ENCODE peak calls at places on chromosome 16, in six cellular contexts. E is endothelial cell, G is foreskin fibroblast, I is body of pancreas, F is A549, X is astrocyte of the spinal cord. U is an unnamed sample.

GRCh38 chr16:86862596-86862995 is 284.2 kb downstream of the FOXL1 start:
- DNase-seq in I (peak), E (no peak), X (peak), F (no peak), G (no peak), U (no peak)

GRCh38 chr16:84180519-84181140 is 6.2 kb downstream of the TAF1C start:
- DNase-seq in X (no peak), E (no peak), F (no peak), I (no peak), G (no peak), U (no peak)

GRCh38 chr16:72501739-72502653 is 330.0 kb upstream of the PMFBP1 start:
- DNase-seq in G (peak), E (peak), X (peak), F (peak), I (peak), U (peak)

GRCh38 chr16:75550211-75550662 is 5.8 kb downstream of the TMEM231 start:
- DNase-seq in F (peak), I (no peak), G (peak), X (peak), E (peak), U (no peak)

GRCh38 chr16:58426095-58426494 is 33.8 kb downstream of the GINS3 start:
- DNase-seq in E (no peak), F (no peak), G (no peak), I (no peak), X (no peak), U (no peak)

GRCh38 chr16:3951861-3952332 is 71.4 kb upstream of the CREBBP start:
- DNase-seq in I (no peak), G (peak), X (peak), F (no peak), E (no peak), U (no peak)

GRCh38 chr16:31386157-31386984 is 6.8 kb upstream of the ITGAD start:
- DNase-seq in X (no peak), G (peak), E (no peak), I (peak), F (peak), U (no peak)

GRCh38 chr16:67241008-67241900 is 6.0 kb downstream of the FHOD1 start:
- DNase-seq in I (peak), X (peak), E (no peak), F (peak), G (peak), U (no peak)

GRCh38 chr16:12971216-12971615 is 69.8 kb downstream of the SHISA9 start:
- DNase-seq in X (peak), I (peak), G (peak), F (peak), E (no peak), U (peak)

GRCh38 chr16:66366433-66367299 is at the start of gene CDH5:
- DNase-seq in X (peak), I (peak), F (no peak), G (no peak), E (peak), U (peak)

GRCh38 chr16:65731840-65732239 is 610.0 kb upstream of the CDH11 start:
- DNase-seq in G (no peak), E (no peak), X (no peak), I (no peak), F (no peak), U (no peak)

GRCh38 chr16:81004646-81005353 is 1.9 kb downstream of the CMC2 start:
- DNase-seq in F (peak), G (peak), E (peak), I (no peak), X (peak), U (no peak)

GRCh38 chr16:22141746-22142145 is 20.6 kb upstream of the SDR42E2 start:
- DNase-seq in I (no peak), F (peak), G (peak), X (no peak), E (peak), U (peak)

GRCh38 chr16:83348991-83349390 is 458.8 kb upstream of the HSBP1 start:
- DNase-seq in E (no peak), G (no peak), I (no peak), F (no peak), X (peak), U (no peak)

GRCh38 chr16:80924372-80924978 is 82.2 kb downstream of the CMC2 start:
- DNase-seq in F (peak), I (peak), X (peak), G (peak), E (peak), U (peak)

GRCh38 chr16:66928702-66929388 is 3.5 kb upstream of the RRAD start:
- DNase-seq in I (no peak), G (peak), E (no peak), X (peak), F (peak), U (no peak)

GRCh38 chr16:57866529-57866918 is 64.2 kb upstream of the KIFC3 start:
- DNase-seq in X (no peak), G (no peak), E (no peak), I (no peak), F (no peak), U (no peak)

GRCh38 chr16:90026135-90026534 is 6.9 kb upstream of the DBNDD1 start:
- DNase-seq in I (no peak), G (no peak), E (no peak), F (no peak), X (no peak), U (no peak)

GRCh38 chr16:2584742-2585650 is 47.2 kb downstream of the PDPK1 start:
- DNase-seq in F (no peak), G (peak), X (peak), E (no peak), I (peak), U (no peak)

GRCh38 chr16:1542533-1542932 is 9.1 kb downstream of the TMEM204 start:
- DNase-seq in X (no peak), E (no peak), I (no peak), F (no peak), G (no peak), U (no peak)

GRCh38 chr16:89110641-89111040 is 17.0 kb downstream of the ACSF3 start:
- DNase-seq in G (no peak), X (no peak), E (no peak), F (no peak), I (no peak), U (peak)

GRCh38 chr16:15996432-15997109 is 47.2 kb downstream of the ABCC1 start:
- DNase-seq in X (peak), G (peak), E (no peak), I (peak), F (peak), U (peak)

GRCh38 chr16:48194828-48195566 is 39.2 kb upstream of the ABCC12 start:
- DNase-seq in F (peak), X (peak), I (peak), G (peak), E (no peak), U (no peak)

GRCh38 chr16:82059161-82059982 is 24.3 kb downstream of the HSD17B2 start:
- DNase-seq in E (no peak), G (no peak), I (no peak), X (no peak), F (no peak), U (no peak)

GRCh38 chr16:23687034-23687808 is 8.5 kb downstream of the PLK1 start:
- DNase-seq in E (no peak), F (no peak), X (no peak), I (no peak), G (no peak), U (no peak)

GRCh38 chr16:1906846-1907165 is 11.4 kb downstream of the HS3ST6 start:
- DNase-seq in G (peak), F (no peak), E (no peak), I (no peak), X (no peak), U (no peak)

GRCh38 chr16:68985268-68985667 is 120.2 kb upstream of the HAS3 start:
- DNase-seq in G (peak), F (no peak), X (no peak), I (no peak), E (no peak), U (no peak)

GRCh38 chr16:55949518-55949917 is 74.3 kb upstream of the CES5A start:
- DNase-seq in F (peak), I (no peak), X (no peak), G (no peak), E (no peak), U (no peak)

GRCh38 chr16:89357460-89357859 is 132.9 kb downstream of the ANKRD11 start:
- DNase-seq in E (no peak), F (no peak), I (no peak), G (no peak), X (no peak), U (peak)

GRCh38 chr16:89921699-89922476 is 1.3 kb upstream of the TUBB3 start:
- DNase-seq in G (peak), X (peak), F (peak), E (peak), I (peak), U (peak)

GRCh38 chr16:67169642-67170167 is 633 bp upstream of the NOL3 start:
- DNase-seq in I (no peak), E (peak), G (peak), X (no peak), F (peak), U (peak)

GRCh38 chr16:67942200-67942509 is 1.8 kb downstream of the LCAT start:
- DNase-seq in I (no peak), G (peak), E (peak), F (peak), X (peak), U (peak)

GRCh38 chr16:8590161-8590688 is at the start of gene TMEM114:
- DNase-seq in I (no peak), E (no peak), G (no peak), X (no peak), F (no peak), U (peak)

GRCh38 chr16:15958703-15959348 is 9.4 kb downstream of the ABCC1 start:
- DNase-seq in X (no peak), I (no peak), F (no peak), G (no peak), E (no peak), U (no peak)

DNA sequence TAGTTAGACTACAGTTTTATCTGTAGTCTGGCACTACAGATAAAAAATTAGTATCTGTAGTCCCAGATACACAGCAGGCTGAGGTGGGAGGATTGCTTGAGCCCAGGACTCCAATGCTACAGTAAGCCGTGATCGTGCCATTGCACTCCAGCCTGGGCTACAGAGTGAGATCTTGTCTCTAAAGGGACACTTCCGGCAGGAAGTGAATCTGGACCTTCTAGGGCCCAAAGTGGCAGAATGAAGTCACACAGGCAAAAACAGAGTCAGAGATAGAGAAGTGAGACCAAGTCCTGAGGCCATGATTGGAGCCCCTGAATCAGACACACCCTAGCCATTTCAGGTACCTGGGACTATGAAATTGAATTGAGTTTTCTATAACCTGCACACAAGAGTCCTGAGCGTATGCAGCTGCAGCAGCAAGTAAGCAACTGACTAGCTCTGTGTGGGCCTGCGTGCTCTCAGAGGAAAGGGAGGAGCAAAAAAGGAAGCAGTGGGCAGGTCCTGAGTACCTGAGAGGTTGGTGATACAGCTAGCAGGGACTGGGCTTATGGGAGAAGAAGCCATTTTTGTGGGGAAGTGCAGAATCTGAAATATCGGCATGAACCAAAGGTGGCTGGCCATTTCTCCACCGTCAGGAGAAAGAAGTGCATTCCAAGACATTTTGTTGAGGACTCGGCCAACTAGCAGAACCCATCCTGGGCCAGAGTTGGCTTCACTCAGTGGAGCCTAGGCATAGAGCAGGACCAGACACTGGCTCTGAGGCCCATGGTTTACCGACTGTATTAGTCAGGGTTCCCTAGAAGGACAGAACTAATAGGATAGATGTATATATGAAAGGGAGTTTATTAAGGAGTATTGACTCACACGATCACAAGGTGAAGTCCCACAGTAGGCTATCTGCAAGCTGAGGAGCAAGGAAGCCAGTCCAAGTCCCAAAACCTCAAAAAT is 27.2 kb upstream of the BRD7 start:
- DNase-seq in F (no peak), I (no peak), G (no peak), E (no peak), X (no peak), U (no peak)
- TF ChIP-seq CTCF in F (no peak), I (no peak), G (no peak), E (no peak), X (no peak), U (no peak)

GRCh38 chr16:88063201-88063773 is 112.1 kb downstream of the BANP start:
- DNase-seq in X (peak), F (no peak), I (no peak), E (no peak), G (peak), U (no peak)
- TF ChIP-seq CTCF in X (peak), F (no peak), I (no peak), E (no peak), G (peak), U (no peak)

GRCh38 chr16:85182774-85183173 is 70.5 kb upstream of the CIBAR2 start:
- DNase-seq in G (no peak), X (no peak), I (no peak), F (no peak), E (no peak), U (no peak)
- TF ChIP-seq CTCF in G (no peak), X (no peak), I (no peak), F (no peak), E (no peak), U (no peak)

DNA sequence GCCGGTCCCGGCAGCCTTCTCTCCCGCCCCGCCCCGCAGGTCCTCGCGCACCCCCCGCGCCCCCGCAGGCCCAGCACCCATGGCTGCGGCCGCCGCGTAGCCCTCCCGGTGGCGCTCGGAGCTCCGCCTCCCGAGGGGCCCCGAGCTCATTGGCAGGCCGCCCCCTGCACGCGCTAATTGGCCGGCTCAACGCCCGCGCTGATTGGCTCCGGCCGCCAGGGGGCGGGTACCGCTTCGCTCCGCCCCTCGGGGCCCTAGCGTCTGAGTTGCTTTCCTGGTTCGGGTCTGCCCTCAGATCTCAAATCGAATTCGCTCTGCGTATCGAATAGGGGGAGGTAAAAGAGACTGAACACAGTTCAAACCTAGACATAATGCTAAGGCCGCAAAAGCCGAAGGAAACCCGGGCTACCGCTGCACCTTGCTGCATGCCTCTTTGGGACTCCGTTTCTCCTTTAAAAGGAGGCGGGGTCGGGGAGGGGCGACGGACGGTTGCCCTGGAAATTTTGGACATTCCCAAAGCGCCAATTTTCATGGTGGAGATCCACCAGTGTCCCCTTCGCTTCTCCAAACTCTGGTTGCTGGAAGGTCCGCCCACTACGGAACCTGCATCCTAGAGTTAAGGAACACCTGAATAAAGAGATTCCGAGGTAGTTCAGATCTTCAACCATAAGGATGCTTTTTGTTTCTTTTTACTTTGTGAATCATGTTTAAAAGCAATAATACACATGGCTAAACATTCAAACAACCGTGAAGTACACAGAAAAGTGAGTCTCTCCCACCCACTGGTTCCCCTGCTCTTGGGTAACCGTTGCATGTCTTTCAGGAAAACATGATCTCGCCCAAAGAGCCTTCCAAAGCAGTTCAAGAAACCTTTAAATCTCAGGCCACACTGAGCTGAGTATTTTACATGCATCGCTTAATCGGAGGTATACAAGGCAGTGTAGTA is at the start of gene DEXI:
- DNase-seq in I (peak), F (peak), G (peak), E (peak), X (peak), U (peak)
- TF ChIP-seq CTCF in I (peak), F (no peak), G (no peak), E (peak), X (no peak), U (peak)

GRCh38 chr16:64088838-64089237 is 1033.0 kb downstream of the CDH11 start:
- DNase-seq in G (no peak), X (no peak), I (no peak), F (no peak), E (no peak), U (no peak)

GRCh38 chr16:64085291-64085690 is 1036.6 kb downstream of the CDH11 start:
- DNase-seq in I (no peak), E (no peak), X (no peak), F (no peak), G (no peak), U (no peak)

GRCh38 chr16:64092284-64092683 is 1029.6 kb downstream of the CDH11 start:
- DNase-seq in F (peak), X (peak), G (peak), I (no peak), E (no peak), U (no peak)

GRCh38 chr16:64090327-64090726 is 1031.5 kb downstream of the CDH11 start:
- DNase-seq in X (no peak), I (no peak), G (no peak), F (no peak), E (no peak), U (no peak)

DNA sequence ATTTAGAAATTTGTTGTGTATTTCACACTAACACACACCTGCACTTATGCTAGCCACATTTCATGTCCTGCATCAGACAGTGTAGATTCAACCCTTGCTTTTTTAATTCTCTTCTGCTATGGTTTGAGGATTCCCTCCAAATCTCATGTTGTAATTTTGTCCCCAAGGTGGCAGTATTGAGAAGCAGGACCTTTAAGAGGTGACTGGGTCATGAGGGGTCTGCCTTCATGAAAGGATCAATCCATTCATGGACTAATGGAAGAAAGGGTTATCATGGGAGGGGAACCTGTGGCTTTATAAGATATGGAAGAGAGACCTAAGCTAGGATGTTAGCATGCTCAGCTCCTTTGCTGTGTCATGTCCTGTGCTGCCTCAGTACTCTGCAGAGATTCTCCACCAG is 1032.2 kb downstream of the CDH11 start:
- DNase-seq in G (peak), F (peak), X (peak), E (peak), I (no peak), U (no peak)
- TF ChIP-seq CTCF in G (peak), F (peak), X (peak), E (peak), I (peak), U (peak)